ENCODE peak calls at places on chromosomes 4 and X, in ten cellular contexts. O, W, Y, C, T, N, K, F, D and H are unnamed samples. For H3K4me1, the result is how much of the 10 kb centered on the place peaks cover.

GRCh38 chr4:75769044-75769443 is 44.7 kb downstream of the USO1 start:
- DNase-seq in O (peak), W (no peak), Y (no peak), C (no peak), T (no peak), N (no peak), K (no peak), F (no peak), D (no peak), H (no peak)

GRCh38 chr4:122329876-122330595 is 48.8 kb upstream of the ADAD1 start:
- DNase-seq in O (peak), W (no peak), Y (no peak), C (no peak), T (no peak), N (no peak), K (no peak), F (no peak), D (no peak), H (no peak)

GRCh38 chr4:188941524-188942109 is 802.4 kb downstream of the TRIML1 start:
- DNase-seq in O (peak), W (no peak), Y (no peak), C (peak), T (no peak), N (no peak), K (no peak), F (no peak), D (no peak), H (no peak)

GRCh38 chr4:142095886-142096605 is 459.7 kb downstream of the IL15 start:
- DNase-seq in O (peak), W (peak), Y (no peak), C (peak), T (no peak), N (no peak), K (peak), F (peak), D (no peak), H (no peak)

GRCh38 chr4:143183513-143184216 is 1.1 kb upstream of the USP38 start:
- DNase-seq in O (peak), W (no peak), Y (no peak), C (no peak), T (no peak), N (no peak), K (no peak), F (no peak), D (no peak), H (no peak)

GRCh38 chr4:164440196-164440595 is 313.7 kb upstream of the SMIM31 start:
- DNase-seq in O (no peak), W (no peak), Y (no peak), C (no peak), T (no peak), N (no peak), K (no peak), F (no peak), D (no peak), H (no peak)

GRCh38 chrX:30593435-30594200 is 16.1 kb upstream of the TASL start:
- DNase-seq in O (no peak), W (no peak), Y (peak), C (no peak), T (no peak), N (no peak), K (no peak), F (no peak), D (no peak), H (peak)

GRCh38 chrX:56343231-56343630 is 111.1 kb downstream of the KLF8 start:
- DNase-seq in O (no peak), W (no peak), Y (peak), C (no peak), T (no peak), N (no peak), K (no peak), F (no peak), D (no peak), H (no peak)

GRCh38 chrX:134990475-134991473 is at the start of gene SMIM10:
- DNase-seq in O (peak), W (peak), Y (peak), C (no peak), T (peak), N (peak), K (peak), F (peak), D (peak), H (no peak)

GRCh38 chr4:174036563-174036962 is 246.9 kb downstream of the FBXO8 start:
- DNase-seq in O (no peak), W (no peak), Y (no peak), C (no peak), T (no peak), N (no peak), K (no peak), F (no peak), D (peak), H (no peak)

GRCh38 chr4:140250989-140251552 is 97.1 kb upstream of the MAML3 start:
- DNase-seq in O (peak), W (no peak), Y (no peak), C (peak), T (no peak), N (no peak), K (no peak), F (no peak), D (no peak), H (no peak)

GRCh38 chr4:109511414-109511813 is 48.6 kb upstream of the MCUB start:
- DNase-seq in O (no peak), W (no peak), Y (no peak), C (no peak), T (no peak), N (no peak), K (peak), F (no peak), D (no peak), H (no peak)

GRCh38 chrX:153925387-153925738 is 701 bp downstream of the ARHGAP4 start:
- DNase-seq in O (no peak), W (no peak), Y (no peak), C (no peak), T (no peak), N (no peak), K (no peak), F (no peak), D (no peak), H (peak)

GRCh38 chrX:153925739-153926593 is at the start of gene ARHGAP4:
- DNase-seq in O (no peak), W (no peak), Y (peak), C (no peak), T (no peak), N (no peak), K (no peak), F (no peak), D (peak), H (peak)

GRCh38 chrX:153922286-153922573 is 3.8 kb downstream of the ARHGAP4 start:
- DNase-seq in O (no peak), W (no peak), Y (no peak), C (no peak), T (no peak), N (no peak), K (no peak), F (no peak), D (peak), H (no peak)

GRCh38 chrX:153922932-153923857 is 2.9 kb downstream of the ARHGAP4 start:
- DNase-seq in O (peak), W (peak), Y (peak), C (no peak), T (peak), N (peak), K (peak), F (peak), D (peak), H (no peak)

GRCh38 chrX:153924149-153924861 is 1.8 kb downstream of the ARHGAP4 start:
- DNase-seq in O (peak), W (no peak), Y (peak), C (peak), T (no peak), N (no peak), K (peak), F (peak), D (peak), H (peak)
- H3K4me3 ChIP-seq in O (no peak), W (peak), Y (no peak), C (peak), T (no peak), N (peak), K (no peak), F (no peak), D (no peak), H (peak)

GRCh38 chrX:2512501-2512900 is 11.7 kb upstream of the DHRSX start:
- DNase-seq in O (no peak), W (no peak), Y (no peak), C (no peak), T (no peak), N (no peak), K (no peak), F (no peak), D (no peak), H (no peak)
- H3K4me1 ChIP-seq in O (under half), W (under half), Y (under half), C (under half), T (under half), N (under half), K (under half), F (under half), D (under half), H (under half)

GRCh38 chr4:187470061-187470460 is 525.5 kb upstream of the ZFP42 start:
- DNase-seq in O (no peak), W (no peak), Y (no peak), C (no peak), T (no peak), N (no peak), K (no peak), F (no peak), D (no peak), H (no peak)

GRCh38 chr4:187477224-187477623 is 518.3 kb upstream of the ZFP42 start:
- DNase-seq in O (no peak), W (no peak), Y (no peak), C (no peak), T (no peak), N (no peak), K (no peak), F (no peak), D (no peak), H (no peak)

GRCh38 chr4:187478292-187479205 is 517.0 kb upstream of the ZFP42 start:
- DNase-seq in O (peak), W (no peak), Y (no peak), C (no peak), T (no peak), N (peak), K (no peak), F (peak), D (no peak), H (no peak)

GRCh38 chr4:187475901-187476300 is 519.7 kb upstream of the ZFP42 start:
- DNase-seq in O (no peak), W (no peak), Y (no peak), C (no peak), T (no peak), N (no peak), K (no peak), F (no peak), D (no peak), H (no peak)

GRCh38 chr4:187474238-187474637 is 521.3 kb upstream of the ZFP42 start:
- DNase-seq in O (no peak), W (no peak), Y (no peak), C (no peak), T (no peak), N (no peak), K (no peak), F (no peak), D (no peak), H (no peak)
- H3K27ac ChIP-seq in O (no peak), W (no peak), Y (no peak), C (no peak), T (no peak), N (no peak), K (no peak), F (no peak), D (no peak), H (no peak)

GRCh38 chrX:37787353-37787869 is 7.6 kb downstream of the CYBB start:
- DNase-seq in O (no peak), W (no peak), Y (no peak), C (no peak), T (no peak), N (no peak), K (no peak), F (no peak), D (no peak), H (peak)
- H3K4me3 ChIP-seq in O (no peak), W (no peak), Y (no peak), C (no peak), T (no peak), N (no peak), K (no peak), F (no peak), D (no peak), H (no peak)